ENCODE peak calls at places on chromosome 22, in nine cellular contexts. N is CD4-positive, alpha-beta T cell; Z is lower leg skin; Q is type B pancreatic cell; C is cardiac fibroblast; E is Calu3; B is left ventricle myocardium inferior; W is pancreas; S is GM12865. X is an unnamed sample.

GRCh38 chr22:41563051-41563711 is 2.4 kb downstream of the CSDC2 start:
- DNase-seq in N (no peak), Z (no peak), Q (no peak), C (peak), E (peak), B (no peak), W (no peak), S (no peak), X (no peak)

GRCh38 chr22:26610072-26610958 is 7.5 kb downstream of the CRYBB1 start:
- DNase-seq in N (no peak), Z (no peak), Q (no peak), C (peak), E (no peak), B (peak), W (no peak), S (peak), X (peak)

GRCh38 chr22:19111140-19111539 is 11.1 kb downstream of the DGCR2 start:
- DNase-seq in N (no peak), Z (no peak), Q (no peak), C (no peak), E (no peak), B (no peak), W (no peak), S (no peak), X (no peak)

GRCh38 chr22:43988116-43988817 is 33.0 kb downstream of the SAMM50 start:
- DNase-seq in N (no peak), Z (peak), Q (no peak), C (no peak), E (no peak), B (no peak), W (no peak), S (no peak), X (no peak)

GRCh38 chr22:25167834-25168601 is 31.6 kb upstream of the CRYBB3 start:
- DNase-seq in N (no peak), Z (no peak), Q (no peak), C (no peak), E (peak), B (no peak), W (no peak), S (no peak), X (no peak)

GRCh38 chr22:19430890-19431541 is 517 bp downstream of the HIRA start:
- DNase-seq in N (no peak), Z (peak), Q (peak), C (peak), E (peak), B (peak), W (peak), S (peak), X (peak)

GRCh38 chr22:19879996-19880785 is 25.5 kb upstream of the GNB1L start:
- DNase-seq in N (no peak), Z (peak), Q (peak), C (no peak), E (no peak), B (no peak), W (peak), S (no peak), X (no peak)

GRCh38 chr22:49845241-49845640 is 8.4 kb upstream of the ZBED4 start:
- DNase-seq in N (no peak), Z (no peak), Q (no peak), C (no peak), E (no peak), B (no peak), W (no peak), S (no peak), X (no peak)

GRCh38 chr22:30381250-30381649 is 6.0 kb downstream of the RNF215 start:
- DNase-seq in N (no peak), Z (no peak), Q (no peak), C (no peak), E (no peak), B (no peak), W (no peak), S (no peak), X (no peak)

GRCh38 chr22:49334589-49334873 is 493.1 kb downstream of the BRD1 start:
- DNase-seq in N (no peak), Z (no peak), Q (no peak), C (no peak), E (no peak), B (no peak), W (no peak), S (no peak), X (no peak)

GRCh38 chr22:25624486-25624885 is 60.0 kb downstream of the GRK3 start:
- DNase-seq in N (no peak), Z (no peak), Q (no peak), C (no peak), E (no peak), B (no peak), W (no peak), S (no peak), X (no peak)

GRCh38 chr22:36741204-36741793 is 34.6 kb downstream of the IFT27 start:
- DNase-seq in N (no peak), Z (peak), Q (peak), C (no peak), E (no peak), B (no peak), W (peak), S (peak), X (no peak)

GRCh38 chr22:28674121-28674563 is 5.5 kb downstream of the TTC28 start:
- DNase-seq in N (no peak), Z (no peak), Q (no peak), C (peak), E (peak), B (no peak), W (no peak), S (peak), X (no peak)

GRCh38 chr22:48187272-48187855 is 1424.9 kb downstream of the TBC1D22A start:
- DNase-seq in N (no peak), Z (peak), Q (no peak), C (no peak), E (no peak), B (no peak), W (no peak), S (no peak), X (no peak)

GRCh38 chr22:48186121-48186790 is 1423.8 kb downstream of the TBC1D22A start:
- DNase-seq in N (no peak), Z (peak), Q (no peak), C (no peak), E (no peak), B (no peak), W (no peak), S (no peak), X (no peak)

GRCh38 chr22:48185071-48185470 is 1422.6 kb downstream of the TBC1D22A start:
- DNase-seq in N (no peak), Z (peak), Q (no peak), C (no peak), E (no peak), B (no peak), W (no peak), S (no peak), X (no peak)

GRCh38 chr22:48182896-48183805 is 1420.7 kb downstream of the TBC1D22A start:
- DNase-seq in N (no peak), Z (peak), Q (no peak), C (no peak), E (no peak), B (no peak), W (no peak), S (no peak), X (no peak)

GRCh38 chr22:48185656-48186055 is 1423.2 kb downstream of the TBC1D22A start:
- DNase-seq in N (no peak), Z (no peak), Q (no peak), C (no peak), E (no peak), B (no peak), W (no peak), S (no peak), X (no peak)
- TF ChIP-seq CTCF in N (no peak), Z (no peak), Q (no peak), C (no peak), E (no peak), B (no peak), W (no peak), S (no peak), X (no peak)

DNA sequence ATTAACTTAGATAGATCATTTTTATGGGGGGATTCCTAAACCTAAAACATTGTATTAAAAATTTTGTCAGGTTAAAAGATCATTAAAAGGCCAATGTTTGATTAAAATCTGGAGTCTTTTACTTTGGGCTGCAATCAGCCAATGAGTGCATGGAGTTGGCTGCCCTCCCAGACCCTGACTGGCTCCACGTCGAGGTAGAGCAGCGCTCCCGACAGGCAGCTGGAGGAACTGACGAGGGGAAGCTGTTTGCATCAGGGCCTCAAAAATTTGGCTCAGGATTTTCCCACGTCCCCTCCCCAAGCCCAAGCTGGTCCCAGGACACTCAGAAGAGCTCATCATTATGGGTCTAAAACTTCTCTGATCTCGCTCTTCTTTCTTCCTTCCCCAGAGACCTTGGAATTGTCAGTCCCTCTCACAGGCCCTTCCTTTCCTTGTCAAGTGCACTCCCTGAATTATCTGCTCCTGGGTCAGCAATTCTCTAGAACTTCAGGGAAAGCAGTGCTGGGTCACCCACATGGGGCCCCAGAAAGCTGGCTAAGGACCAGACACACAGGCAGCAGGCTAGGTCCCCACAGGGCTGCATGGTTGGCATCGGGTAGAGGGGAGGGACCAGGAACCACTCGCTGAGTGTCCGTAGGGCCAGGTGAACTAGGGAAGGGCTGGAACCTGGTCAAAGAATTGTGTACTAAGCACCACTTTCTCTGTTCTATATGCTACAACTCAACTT is 119.6 kb upstream of the IGLL5 start:
- DNase-seq in N (no peak), Z (no peak), Q (peak), C (peak), E (no peak), B (no peak), W (no peak), S (no peak), X (no peak)
- TF ChIP-seq CTCF in N (no peak), Z (no peak), Q (no peak), C (peak), E (no peak), B (no peak), W (no peak), S (no peak), X (no peak)

GRCh38 chr22:21641417-21641794 is 696 bp upstream of the SDF2L1 start:
- DNase-seq in N (no peak), Z (no peak), Q (no peak), C (peak), E (peak), B (no peak), W (peak), S (peak), X (peak)
- TF ChIP-seq CTCF in N (no peak), Z (no peak), Q (peak), C (peak), E (peak), B (peak), W (no peak), S (no peak), X (no peak)

DNA sequence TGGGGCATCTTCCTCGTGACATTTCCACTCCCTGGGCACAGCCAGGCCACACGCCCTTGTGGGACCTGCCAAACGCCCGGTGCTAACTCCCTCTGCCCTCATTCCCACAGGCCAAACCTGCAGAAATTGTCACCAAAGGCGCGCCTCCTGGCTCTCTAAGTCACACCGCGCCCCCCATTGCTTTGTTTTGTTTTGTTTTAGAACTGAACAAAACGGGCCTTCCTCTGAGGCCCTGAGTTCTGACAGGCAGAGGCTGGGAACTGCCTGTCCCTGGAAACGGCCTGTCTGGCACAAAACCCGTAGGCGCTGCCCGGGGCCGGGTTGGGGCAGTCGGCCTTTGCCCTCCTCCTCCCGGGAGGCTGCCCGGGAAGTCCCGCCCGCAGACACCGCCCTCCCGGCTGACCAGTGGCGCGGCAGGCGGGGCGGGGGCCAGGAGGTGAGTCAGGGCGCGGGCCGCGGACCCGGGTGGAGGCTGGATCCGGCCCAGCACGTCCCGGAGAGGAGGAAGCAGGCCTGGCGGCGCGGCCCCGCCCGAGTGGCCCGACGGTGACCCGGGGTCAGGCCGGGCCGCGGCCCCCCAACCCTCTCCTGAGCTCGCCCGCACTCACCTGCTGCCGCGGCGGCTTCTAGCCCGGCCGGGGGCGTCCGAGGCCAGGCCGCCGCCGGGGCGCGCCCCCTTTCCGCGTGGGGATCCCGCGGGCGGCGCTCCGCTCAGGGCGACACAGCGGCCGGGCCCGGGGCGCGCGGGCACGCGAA is 465 bp downstream of the SUN2 start:
- DNase-seq in N (peak), Z (peak), Q (peak), C (peak), E (peak), B (peak), W (peak), S (peak), X (peak)
- TF ChIP-seq CTCF in N (no peak), Z (no peak), Q (no peak), C (no peak), E (no peak), B (no peak), W (no peak), S (no peak), X (no peak)

GRCh38 chr22:38187413-38188212 is 6.0 kb upstream of the PLA2G6 start:
- DNase-seq in N (no peak), Z (no peak), Q (no peak), C (peak), E (no peak), B (no peak), W (peak), S (no peak), X (no peak)

GRCh38 chr22:38184788-38185187 is 3.2 kb upstream of the PLA2G6 start:
- DNase-seq in N (no peak), Z (no peak), Q (no peak), C (no peak), E (no peak), B (no peak), W (no peak), S (no peak), X (no peak)

GRCh38 chr22:38190581-38190980 is 9.0 kb upstream of the PLA2G6 start:
- DNase-seq in N (no peak), Z (no peak), Q (no peak), C (no peak), E (no peak), B (no peak), W (no peak), S (no peak), X (no peak)

GRCh38 chr22:38189104-38189503 is 7.5 kb upstream of the PLA2G6 start:
- DNase-seq in N (no peak), Z (no peak), Q (no peak), C (no peak), E (no peak), B (no peak), W (no peak), S (no peak), X (no peak)

DNA sequence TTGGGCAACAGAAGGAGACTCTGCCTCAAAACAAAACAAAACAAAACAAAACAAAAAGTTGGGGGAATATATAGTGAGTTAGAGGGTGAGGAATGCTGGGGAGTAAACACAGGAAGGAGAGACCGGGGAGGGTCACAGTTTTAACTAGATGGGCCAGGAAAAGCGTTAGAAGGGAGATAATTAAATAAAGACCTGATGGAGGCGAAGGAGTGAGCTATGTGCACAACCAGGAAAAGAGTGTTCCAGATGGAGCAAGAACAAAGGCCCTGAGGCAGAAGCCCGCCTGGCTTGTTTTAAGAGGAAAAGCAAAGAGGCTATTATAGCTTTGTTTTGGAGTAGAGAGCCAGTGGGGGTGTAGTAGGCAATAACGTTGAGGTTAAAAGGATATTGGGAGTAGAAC is 4.8 kb upstream of the PLA2G6 start:
- DNase-seq in N (no peak), Z (no peak), Q (no peak), C (peak), E (no peak), B (no peak), W (no peak), S (no peak), X (no peak)
- TF ChIP-seq CTCF in N (no peak), Z (no peak), Q (no peak), C (no peak), E (no peak), B (no peak), W (no peak), S (no peak), X (no peak)

DNA sequence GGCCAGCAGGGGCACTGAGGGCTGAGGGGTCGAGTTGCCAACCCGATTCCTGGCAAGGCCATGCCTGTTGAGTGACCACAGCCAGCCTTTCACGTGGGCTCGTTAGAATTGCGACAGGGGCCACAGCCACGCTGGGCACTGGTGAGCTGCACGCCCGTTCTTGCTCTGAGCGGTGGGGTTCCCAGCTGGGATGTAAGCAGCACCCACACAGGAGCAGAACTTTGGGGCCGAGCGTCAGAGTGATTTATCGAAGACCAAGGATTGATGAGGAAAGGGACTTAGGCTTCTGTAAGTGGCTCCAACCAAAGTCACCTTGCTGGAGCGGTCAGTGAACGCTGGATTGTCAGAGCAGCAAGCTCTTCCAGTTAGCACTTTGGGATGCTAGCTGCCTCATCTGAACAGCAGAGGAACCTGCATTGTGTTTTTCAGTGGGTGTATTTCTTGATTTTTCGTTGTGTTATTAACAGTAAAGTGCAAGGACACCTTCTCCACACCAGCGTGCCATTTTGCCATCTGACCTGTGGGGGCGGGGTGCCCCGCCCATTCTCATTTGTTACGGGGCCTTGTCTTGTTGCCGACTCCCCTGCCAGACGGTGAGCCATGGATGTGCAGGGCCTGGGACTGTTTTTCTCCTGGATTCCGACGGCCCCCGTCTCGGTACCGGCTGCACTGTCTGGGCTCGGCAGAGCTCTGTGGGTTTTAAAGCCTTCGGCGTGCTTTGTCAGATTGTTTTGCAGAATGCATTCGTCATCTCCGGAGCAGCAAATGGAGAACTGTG is 202.5 kb downstream of the TBC1D22A start:
- DNase-seq in N (no peak), Z (peak), Q (no peak), C (no peak), E (no peak), B (no peak), W (no peak), S (no peak), X (no peak)
- TF ChIP-seq CTCF in N (no peak), Z (no peak), Q (no peak), C (no peak), E (no peak), B (no peak), W (no peak), S (no peak), X (no peak)

GRCh38 chr22:39933741-39934140 is 26.5 kb upstream of the TMA7B start:
- DNase-seq in N (no peak), Z (no peak), Q (no peak), C (no peak), E (no peak), B (no peak), W (no peak), S (peak), X (no peak)
- TF ChIP-seq CTCF in N (no peak), Z (no peak), Q (no peak), C (no peak), E (no peak), B (no peak), W (no peak), S (no peak), X (no peak)

DNA sequence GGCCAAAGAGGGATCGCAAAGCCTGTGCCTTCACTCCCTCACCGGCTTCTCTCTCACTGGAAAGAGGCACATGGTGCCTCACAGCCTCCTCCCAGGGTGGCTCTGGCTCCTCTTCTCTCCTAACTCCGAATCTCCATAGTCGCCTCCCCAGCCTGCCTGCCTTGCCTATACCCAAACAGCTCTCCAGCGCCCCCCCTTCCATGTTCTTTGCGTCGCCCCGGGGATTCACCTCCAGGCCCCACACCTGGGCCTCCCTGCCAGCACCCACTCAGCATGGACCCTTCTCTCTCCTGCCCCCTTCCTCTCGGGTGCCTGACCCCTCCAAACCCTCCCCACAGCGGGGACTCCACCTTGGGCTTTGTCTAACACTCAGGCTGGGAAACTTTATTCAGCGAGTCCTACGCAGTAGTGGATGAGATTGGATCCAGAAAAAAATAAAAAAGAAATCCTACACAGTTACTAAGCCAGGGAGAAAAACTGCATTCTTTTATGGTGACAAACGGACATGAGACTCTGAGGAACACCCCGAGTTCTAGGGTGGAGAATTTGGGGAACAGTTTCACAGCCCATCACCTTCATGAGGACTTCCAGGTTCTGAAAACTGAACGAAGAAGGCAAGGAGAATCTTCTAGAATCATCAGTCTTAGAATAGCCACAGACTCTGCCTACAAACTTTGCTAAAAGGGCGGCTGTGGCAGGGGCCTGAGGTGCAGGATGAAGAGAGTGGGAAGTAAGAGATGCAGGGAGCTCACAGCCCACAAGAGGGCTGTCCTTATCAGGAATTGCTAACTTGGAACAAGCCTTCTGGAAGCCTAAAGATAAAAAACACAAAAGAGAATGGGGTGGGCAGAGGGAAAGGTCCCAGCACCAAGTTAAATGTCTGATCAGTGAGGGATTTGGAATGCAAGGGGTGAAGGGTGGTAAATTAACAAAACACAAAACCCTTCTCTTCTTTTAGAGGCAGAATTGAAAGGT is 5.3 kb downstream of the PPM1F start:
- DNase-seq in N (no peak), Z (no peak), Q (peak), C (peak), E (no peak), B (no peak), W (no peak), S (no peak), X (peak)
- TF ChIP-seq CTCF in N (no peak), Z (no peak), Q (peak), C (peak), E (no peak), B (peak), W (no peak), S (no peak), X (peak)

DNA sequence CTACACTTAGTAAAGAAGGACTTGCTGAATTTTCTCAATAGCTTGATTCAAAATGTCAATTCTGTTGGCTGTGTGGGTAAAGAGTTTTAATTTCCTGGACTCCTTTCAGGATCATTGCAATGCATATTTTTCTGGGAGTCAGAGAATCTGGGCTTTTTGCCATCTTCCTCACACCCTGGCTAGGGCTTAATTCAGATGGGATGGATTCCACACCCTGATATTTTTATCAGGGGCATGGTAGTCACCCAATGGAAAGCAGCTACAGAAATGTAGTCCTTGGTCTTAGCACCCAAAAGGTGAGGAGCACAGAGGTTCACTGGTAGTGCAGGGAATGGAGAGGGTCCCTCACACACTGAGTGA is 79.3 kb downstream of the SGSM3 start:
- DNase-seq in N (no peak), Z (no peak), Q (no peak), C (peak), E (no peak), B (no peak), W (no peak), S (no peak), X (no peak)
- TF ChIP-seq CTCF in N (no peak), Z (no peak), Q (no peak), C (no peak), E (no peak), B (no peak), W (no peak), S (no peak), X (no peak)